ENCODE peak calls at places on chromosome 9, in eight cellular contexts. Q is uterus; G is SJSA1; H is H1; T is substantia nigra; I is CD4-positive, alpha-beta T cell; O is neural progenitor cell; J is spleen. P is an unnamed sample.

GRCh38 chr9:122099271-122099869 is 6.3 kb upstream of the TTLL11 start:
- DNase-seq in Q (peak), G (peak), H (peak), T (peak), I (peak), O (peak), J (peak), P (peak)

GRCh38 chr9:83469722-83470121 is 68.5 kb downstream of the FRMD3 start:
- DNase-seq in Q (no peak), G (no peak), H (no peak), T (no peak), I (no peak), O (no peak), J (no peak), P (no peak)

GRCh38 chr9:71747572-71747971 is 20.7 kb downstream of the CEMIP2 start:
- DNase-seq in Q (no peak), G (no peak), H (no peak), T (no peak), I (no peak), O (no peak), J (no peak), P (no peak)

GRCh38 chr9:106921341-106921899 is 58.5 kb downstream of the ZNF462 start:
- DNase-seq in Q (peak), G (peak), H (no peak), T (peak), I (no peak), O (peak), J (no peak), P (no peak)

GRCh38 chr9:124197177-124198095 is 60.3 kb upstream of the NEK6 start:
- DNase-seq in Q (no peak), G (no peak), H (no peak), T (no peak), I (no peak), O (no peak), J (peak), P (peak)

GRCh38 chr9:133205996-133206931 is 2.8 kb downstream of the OBP2B start:
- DNase-seq in Q (no peak), G (no peak), H (no peak), T (no peak), I (no peak), O (no peak), J (peak), P (no peak)

GRCh38 chr9:123832858-123833257 is 97.1 kb downstream of the DENND1A start:
- DNase-seq in Q (no peak), G (no peak), H (no peak), T (no peak), I (no peak), O (no peak), J (peak), P (no peak)

GRCh38 chr9:76996700-76997099 is 22.8 kb upstream of the FOXB2 start:
- DNase-seq in Q (peak), G (peak), H (peak), T (peak), I (no peak), O (peak), J (no peak), P (peak)

GRCh38 chr9:11063263-11063662 is 450.5 kb upstream of the PTPRD start:
- DNase-seq in Q (no peak), G (no peak), H (no peak), T (no peak), I (no peak), O (no peak), J (no peak), P (no peak)

GRCh38 chr9:16543691-16544090 is 326.8 kb downstream of the BNC2 start:
- DNase-seq in Q (no peak), G (no peak), H (no peak), T (no peak), I (no peak), O (no peak), J (no peak), P (no peak)

GRCh38 chr9:117825609-117826347 is 121.6 kb downstream of the TLR4 start:
- DNase-seq in Q (no peak), G (no peak), H (no peak), T (no peak), I (no peak), O (no peak), J (no peak), P (no peak)

GRCh38 chr9:132032584-132032945 is 47.1 kb downstream of the MED27 start:
- DNase-seq in Q (no peak), G (no peak), H (no peak), T (no peak), I (no peak), O (no peak), J (no peak), P (no peak)

GRCh38 chr9:83062011-83062652 is 810 bp downstream of the RASEF start:
- DNase-seq in Q (no peak), G (peak), H (peak), T (no peak), I (no peak), O (peak), J (no peak), P (no peak)

GRCh38 chr9:114214181-114214580 is 58.8 kb downstream of the COL27A1 start:
- DNase-seq in Q (peak), G (no peak), H (no peak), T (no peak), I (no peak), O (no peak), J (no peak), P (no peak)

GRCh38 chr9:16275795-16276624 is 594.5 kb downstream of the BNC2 start:
- DNase-seq in Q (no peak), G (no peak), H (no peak), T (peak), I (no peak), O (no peak), J (no peak), P (peak)

GRCh38 chr9:127974002-127974768 is 6.6 kb downstream of the EEIG1 start:
- DNase-seq in Q (no peak), G (no peak), H (no peak), T (no peak), I (no peak), O (no peak), J (no peak), P (no peak)

GRCh38 chr9:128912270-128912853 is 8.4 kb upstream of the PHYHD1 start:
- DNase-seq in Q (no peak), G (peak), H (no peak), T (no peak), I (no peak), O (peak), J (no peak), P (no peak)

GRCh38 chr9:130110596-130111021 is 56.9 kb downstream of the GPR107 start:
- DNase-seq in Q (peak), G (no peak), H (no peak), T (no peak), I (no peak), O (no peak), J (peak), P (no peak)

GRCh38 chr9:130111805-130112204 is 58.1 kb downstream of the GPR107 start:
- DNase-seq in Q (peak), G (no peak), H (no peak), T (no peak), I (no peak), O (no peak), J (peak), P (no peak)

GRCh38 chr9:130112244-130113151 is 58.8 kb downstream of the GPR107 start:
- DNase-seq in Q (no peak), G (no peak), H (no peak), T (no peak), I (no peak), O (no peak), J (peak), P (no peak)

GRCh38 chr9:130107955-130108354 is 54.2 kb downstream of the GPR107 start:
- DNase-seq in Q (no peak), G (no peak), H (no peak), T (no peak), I (no peak), O (no peak), J (no peak), P (no peak)

DNA sequence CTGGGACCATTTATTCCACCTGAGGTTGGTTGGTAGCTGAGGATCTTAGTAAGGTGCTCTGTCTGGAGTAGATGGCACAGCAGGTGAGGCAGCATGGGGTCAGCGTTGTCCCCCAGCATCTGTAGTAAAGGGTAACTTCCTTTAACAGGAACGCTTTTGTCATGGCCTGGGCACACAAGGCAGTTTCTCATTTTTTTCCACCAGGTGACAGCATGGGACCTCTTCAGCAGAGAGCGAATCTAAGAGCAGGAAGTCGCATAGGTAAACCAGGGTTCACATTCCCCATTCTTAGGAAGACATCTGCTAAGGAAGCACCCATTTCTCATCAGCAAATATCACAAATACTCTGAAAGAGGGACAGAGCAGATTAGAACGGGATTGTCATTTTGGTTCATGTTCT is 56.5 kb downstream of the GPR107 start:
- DNase-seq in Q (no peak), G (no peak), H (no peak), T (no peak), I (no peak), O (no peak), J (no peak), P (no peak)
- H3K27ac ChIP-seq in Q (peak), G (no peak), H (no peak), T (no peak), I (no peak), O (no peak), J (no peak), P (no peak)

DNA sequence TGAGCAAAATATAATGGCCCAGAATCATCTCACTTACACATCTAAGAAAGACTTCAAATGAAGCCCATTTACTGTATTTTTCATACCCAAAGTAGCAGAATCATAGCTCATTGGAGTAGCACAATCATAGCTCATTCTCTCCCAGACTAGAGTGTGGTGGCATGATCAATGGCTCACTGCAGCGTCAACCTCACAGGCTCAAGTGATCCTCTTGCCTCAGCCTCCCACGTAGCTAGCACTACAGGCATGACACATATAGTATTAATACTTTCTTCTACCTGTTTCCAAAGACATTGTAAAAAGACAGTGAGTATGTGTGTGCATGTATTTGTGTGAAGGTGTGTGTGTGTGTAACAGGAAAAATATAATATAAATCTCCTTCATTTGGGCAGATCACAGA is 1247.9 kb upstream of the ACO1 start:
- DNase-seq in Q (no peak), G (no peak), H (no peak), T (no peak), I (no peak), O (no peak), J (no peak), P (no peak)
- H3K27ac ChIP-seq in Q (no peak), G (no peak), H (no peak), T (no peak), I (no peak), O (no peak), J (no peak), P (no peak)

GRCh38 chr9:91833096-91833877 is 116.7 kb downstream of the ROR2 start:
- DNase-seq in Q (no peak), G (no peak), H (no peak), T (no peak), I (no peak), O (no peak), J (no peak), P (no peak)
- H3K27ac ChIP-seq in Q (no peak), G (no peak), H (no peak), T (no peak), I (no peak), O (peak), J (no peak), P (no peak)

DNA sequence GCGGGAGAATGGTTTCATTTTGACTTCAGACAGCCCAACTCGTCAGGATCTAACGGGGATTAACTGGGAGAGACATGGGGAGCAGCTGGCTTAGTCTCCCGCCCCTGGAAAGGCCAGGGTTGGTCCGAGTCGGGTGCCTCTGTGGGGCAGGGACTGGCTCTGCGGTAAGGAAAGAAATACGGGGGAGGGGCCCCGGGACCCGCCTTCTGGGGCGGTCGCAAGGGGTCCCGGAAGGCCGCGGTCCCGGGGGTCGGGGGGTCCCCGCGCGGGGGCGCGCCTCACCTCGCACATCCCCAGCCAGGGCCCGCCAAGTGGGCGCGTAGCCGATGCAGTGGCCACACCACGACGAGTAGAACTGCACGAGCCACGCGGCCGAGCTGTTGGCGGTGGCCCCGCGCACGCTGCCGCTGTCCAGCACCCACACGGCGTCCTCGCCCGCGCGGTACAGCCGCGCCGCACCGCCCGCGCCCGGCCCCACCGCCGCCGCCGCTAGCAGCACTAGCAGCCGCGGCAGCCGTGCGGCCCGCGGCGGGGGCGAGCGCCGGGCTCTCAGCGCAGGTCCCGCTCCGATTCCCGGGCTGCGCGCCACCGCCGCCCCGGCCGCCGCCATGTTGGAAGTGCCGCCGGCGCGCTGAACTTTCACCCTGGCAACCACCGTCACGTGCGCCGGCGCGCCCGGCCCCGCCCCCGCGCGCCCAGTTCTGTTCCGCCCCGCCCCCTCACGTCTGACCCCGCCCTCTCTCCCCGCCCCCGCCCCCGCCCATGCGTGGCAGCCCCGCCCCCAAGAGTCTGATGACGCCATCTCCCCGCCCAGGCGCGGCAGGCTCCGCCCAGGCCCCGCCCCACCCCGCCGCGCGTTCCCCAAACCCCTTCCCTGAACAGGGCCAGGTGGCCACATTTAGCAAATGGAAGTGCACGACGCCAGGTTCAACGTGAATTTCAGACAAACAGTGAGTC is at the start of gene QSOX2:
- DNase-seq in Q (peak), G (peak), H (peak), T (peak), I (peak), O (peak), J (peak), P (peak)
- H3K27ac ChIP-seq in Q (peak), G (no peak), H (peak), T (no peak), I (peak), O (no peak), J (no peak), P (no peak)

DNA sequence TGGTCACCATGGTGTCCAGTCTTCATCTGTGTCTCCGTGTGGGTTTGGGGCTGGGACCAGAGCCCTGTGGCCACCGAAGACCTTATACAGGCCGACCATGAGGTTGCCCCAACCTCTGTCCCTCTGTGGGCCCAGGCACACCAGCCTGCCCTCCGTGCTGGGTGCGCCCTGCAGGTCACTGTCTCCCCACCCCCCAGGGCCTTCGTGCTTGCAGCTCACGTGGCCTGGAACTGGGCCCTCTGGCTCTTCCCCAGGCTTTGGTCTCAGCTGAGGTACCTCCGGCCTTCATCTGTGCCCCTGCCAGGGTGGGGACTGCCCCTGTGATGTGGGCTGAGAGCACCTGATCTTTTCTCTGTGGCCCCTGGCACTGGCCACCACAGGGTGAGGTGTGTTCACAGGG is 92.1 kb downstream of the RXRA start:
- DNase-seq in Q (no peak), G (no peak), H (no peak), T (no peak), I (no peak), O (no peak), J (no peak), P (no peak)
- H3K27ac ChIP-seq in Q (peak), G (no peak), H (no peak), T (no peak), I (no peak), O (no peak), J (no peak), P (no peak)

GRCh38 chr9:35687972-35688557 is 1.7 kb downstream of the TPM2 start:
- DNase-seq in Q (no peak), G (no peak), H (no peak), T (no peak), I (no peak), O (no peak), J (no peak), P (no peak)
- H3K27ac ChIP-seq in Q (peak), G (no peak), H (no peak), T (no peak), I (no peak), O (no peak), J (no peak), P (no peak)

DNA sequence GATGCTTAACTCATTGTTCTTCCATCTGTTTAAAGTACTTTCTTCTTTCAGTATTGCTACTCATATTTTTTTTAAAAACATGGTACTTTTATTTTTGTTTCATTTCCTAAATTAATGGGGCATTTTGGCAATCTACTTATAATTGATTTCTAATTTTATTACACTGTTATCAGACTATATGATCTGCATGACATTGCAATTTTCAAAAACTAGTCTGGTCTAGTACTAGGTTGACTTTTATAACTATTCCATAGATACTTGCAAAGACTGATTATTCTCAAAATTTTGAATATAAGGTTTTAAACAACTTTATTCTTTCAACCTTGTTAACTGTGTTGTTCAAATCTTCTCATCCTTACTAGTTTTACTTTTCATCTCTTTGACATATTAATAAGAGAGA is 63.9 kb upstream of the MVB12B start:
- DNase-seq in Q (no peak), G (no peak), H (no peak), T (no peak), I (no peak), O (no peak), J (no peak), P (no peak)
- H3K27ac ChIP-seq in Q (no peak), G (no peak), H (no peak), T (no peak), I (no peak), O (no peak), J (no peak), P (no peak)

GRCh38 chr9:79583957-79584654 is 12.3 kb downstream of the TLE4 start:
- DNase-seq in Q (no peak), G (no peak), H (no peak), T (no peak), I (no peak), O (peak), J (peak), P (no peak)
- H3K27ac ChIP-seq in Q (no peak), G (no peak), H (no peak), T (no peak), I (no peak), O (no peak), J (peak), P (no peak)

GRCh38 chr9:74735761-74736160 is 152.0 kb downstream of the TRPM6 start:
- DNase-seq in Q (no peak), G (no peak), H (no peak), T (no peak), I (no peak), O (peak), J (no peak), P (no peak)
- H3K27ac ChIP-seq in Q (no peak), G (no peak), H (no peak), T (no peak), I (no peak), O (peak), J (no peak), P (no peak)

GRCh38 chr9:26682796-26683496 is 209.7 kb downstream of the CAAP1 start:
- DNase-seq in Q (no peak), G (no peak), H (no peak), T (no peak), I (no peak), O (no peak), J (no peak), P (no peak)

GRCh38 chr9:26687421-26687820 is 205.2 kb downstream of the CAAP1 start:
- DNase-seq in Q (no peak), G (no peak), H (no peak), T (no peak), I (no peak), O (no peak), J (no peak), P (no peak)

GRCh38 chr9:26684029-26684428 is 208.6 kb downstream of the CAAP1 start:
- DNase-seq in Q (no peak), G (no peak), H (no peak), T (no peak), I (no peak), O (no peak), J (no peak), P (no peak)

GRCh38 chr9:26689041-26689440 is 203.6 kb downstream of the CAAP1 start:
- DNase-seq in Q (no peak), G (no peak), H (no peak), T (no peak), I (no peak), O (no peak), J (no peak), P (no peak)

DNA sequence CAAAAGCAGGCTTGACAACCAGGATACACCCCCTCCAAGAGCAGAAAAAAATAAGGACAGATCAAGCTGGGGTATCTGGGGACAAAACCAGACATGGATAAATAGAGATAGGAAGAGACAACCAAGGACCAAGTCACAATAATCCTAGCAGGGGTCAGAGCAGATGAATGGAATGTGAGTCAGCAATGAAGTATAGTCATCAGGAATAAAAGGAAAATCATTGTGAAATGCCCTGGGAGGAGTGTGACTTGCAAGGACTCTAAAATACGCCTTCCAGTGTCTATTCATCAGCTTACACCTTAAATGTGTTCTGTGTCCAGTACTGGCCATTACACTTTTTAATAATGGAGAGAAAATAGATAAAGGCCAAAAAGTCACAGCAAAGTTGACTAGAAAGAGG is 206.7 kb downstream of the CAAP1 start:
- DNase-seq in Q (no peak), G (no peak), H (no peak), T (no peak), I (no peak), O (no peak), J (no peak), P (no peak)
- H3K27ac ChIP-seq in Q (no peak), G (no peak), H (no peak), T (no peak), I (no peak), O (no peak), J (no peak), P (no peak)

P was measured in dorsolateral prefrontal cortex.